ENCODE peak calls at places on chromosome 1, in nine cellular contexts. N is IMR-90, B is left lung, C is esophagus muscularis mucosa, H is PC-3, A is HL-60, M is mammary epithelial cell, L is left ventricle myocardium inferior, Y is pancreas. S is an unnamed sample.

GRCh38 chr1:211305044-211305443 is 21.6 kb upstream of the TRAF5 start:
- DNase-seq in Y (no peak), M (peak; percentile 6), B (no peak), A (no peak), L (no peak), H (no peak), C (no peak), N (peak; percentile 58), S (no peak)

GRCh38 chr1:230271396-230272035 is 154.6 kb downstream of the PGBD5 start:
- DNase-seq in H (no peak), A (no peak), B (no peak), M (no peak), Y (no peak), C (no peak), N (no peak), L (no peak), S (peak; percentile 38)

GRCh38 chr1:28010979-28011378 is 51.2 kb downstream of the XKR8 start:
- DNase-seq in A (no peak), C (no peak), M (no peak), L (no peak), Y (no peak), B (no peak), N (peak; percentile 58), H (no peak), S (no peak)

GRCh38 chr1:148161252-148161901 is 9.3 kb upstream of the NBPF11 start:
- DNase-seq in N (no peak), M (no peak), B (no peak), L (no peak), Y (no peak), H (no peak), C (no peak), A (no peak), S (peak; percentile 65)

GRCh38 chr1:201786824-201787223 is 42.1 kb upstream of the IPO9 start:
- DNase-seq in N (no peak), C (no peak), M (no peak), A (no peak), L (peak; percentile 43), Y (no peak), B (no peak), H (no peak), S (no peak)

GRCh38 chr1:94863919-94864318 is 43.8 kb downstream of the SLC44A3 start:
- DNase-seq in N (peak; percentile 87), A (no peak), B (peak; percentile 53), C (no peak), M (peak; percentile 84), L (no peak), Y (peak; percentile 71), H (peak; percentile 89), S (no peak)

GRCh38 chr1:234132799-234133198 is 228.3 kb downstream of the SLC35F3 start:
- DNase-seq in Y (no peak), A (no peak), C (no peak), L (no peak), B (no peak), N (no peak), H (peak; percentile 30), M (peak; percentile 52), S (no peak)

GRCh38 chr1:151166506-151166956 is 587 bp downstream of the SCNM1 start:
- DNase-seq in H (peak; percentile 50), M (peak; percentile 70), N (peak; percentile 73), C (no peak), L (no peak), B (no peak), A (no peak), Y (no peak), S (no peak)

GRCh38 chr1:40160806-40161124 is 422 bp upstream of the RLF start:
- DNase-seq in C (no peak), B (no peak), N (no peak), H (no peak), M (no peak), A (no peak), Y (no peak), L (no peak), S (no peak)

GRCh38 chr1:202297291-202297690 is 44.4 kb downstream of the UBE2T start:
- DNase-seq in B (no peak), N (no peak), Y (no peak), M (no peak), A (no peak), H (no peak), L (no peak), C (no peak), S (no peak)

GRCh38 chr1:40768146-40768990 is 15.2 kb upstream of the KCNQ4 start:
- DNase-seq in A (no peak), M (no peak), Y (no peak), H (no peak), N (no peak), B (no peak), L (no peak), C (no peak), S (no peak)

GRCh38 chr1:241716915-241717651 is 65.0 kb downstream of the WDR64 start:
- DNase-seq in L (no peak), B (no peak), H (peak; percentile 67), C (no peak), N (no peak), M (peak; percentile 49), A (no peak), Y (no peak), S (no peak)

GRCh38 chr1:39110325-39110851 is 84.2 kb downstream of the NDUFS5 start:
- DNase-seq in B (peak; percentile 42), L (no peak), M (peak; percentile 80), A (no peak), N (peak; percentile 76), H (no peak), Y (no peak), C (no peak), S (no peak)

GRCh38 chr1:200038987-200039848 is 11.7 kb downstream of the NR5A2 start:
- DNase-seq in Y (peak; percentile 76), M (peak; percentile 32), H (peak; percentile 71), C (no peak), B (no peak), L (no peak), A (peak; percentile 29), N (no peak), S (peak; percentile 72)

GRCh38 chr1:94622757-94623156 is 81.2 kb upstream of the F3 start:
- DNase-seq in L (no peak), M (peak; percentile 91), Y (no peak), H (peak; percentile 63), C (no peak), A (no peak), N (peak; percentile 61), B (no peak), S (no peak)

GRCh38 chr1:235990376-235990795 is 74.5 kb downstream of the NID1 start:
- DNase-seq in C (no peak), N (peak; percentile 48), M (no peak), A (no peak), H (peak; percentile 23), L (no peak), B (no peak), Y (no peak), S (no peak)

DNA sequence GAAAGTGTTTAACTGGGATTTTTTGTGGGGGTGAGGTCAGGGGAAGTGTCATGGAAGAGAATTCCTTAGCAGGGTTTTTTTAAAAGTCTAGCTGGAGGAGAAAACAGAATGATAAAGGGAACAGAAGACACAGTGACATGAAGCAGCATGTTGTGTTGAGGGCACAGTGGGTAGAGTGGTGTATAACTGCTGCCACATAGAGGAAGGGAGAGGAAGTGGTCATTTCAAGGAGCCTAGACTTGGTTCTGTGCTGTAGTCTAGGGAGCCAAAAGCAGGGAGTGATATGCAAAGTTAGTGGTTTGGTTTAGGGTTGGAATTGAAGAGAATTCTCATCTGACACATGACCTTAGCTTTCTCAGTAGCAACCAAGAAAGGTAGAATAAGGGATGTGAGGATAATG is 10.2 kb downstream of the EEIG2 start:
- DNase-seq in N (peak; percentile 6), L (no peak), B (no peak), M (peak; percentile 61), C (no peak), Y (no peak), A (no peak), H (peak; percentile 42), S (no peak)
- TF ChIP-seq CTCF in N (peak; percentile 34), L (peak; percentile 38), B (no peak), M (peak; percentile 67), C (no peak), Y (no peak), A (peak; percentile 66), H (peak; percentile 66), S (peak; percentile 44)

GRCh38 chr1:37574834-37575479 is 18.2 kb downstream of the DNALI1 start:
- DNase-seq in M (peak; percentile 48), A (no peak), L (no peak), B (no peak), H (peak; percentile 90), C (no peak), Y (no peak), N (peak; percentile 91), S (no peak)

GRCh38 chr1:37570528-37571334 is 14.0 kb downstream of the DNALI1 start:
- DNase-seq in M (no peak), H (no peak), C (no peak), N (no peak), B (no peak), Y (no peak), A (no peak), L (no peak), S (no peak)

GRCh38 chr1:37575692-37576091 is 19.0 kb downstream of the DNALI1 start:
- DNase-seq in N (peak; percentile 28), B (no peak), C (no peak), Y (no peak), A (no peak), M (no peak), L (no peak), H (no peak), S (no peak)
- H3K27ac ChIP-seq in N (peak overlapping the region; percentile 71), B (no peak overlapping the region), C (no peak overlapping the region), Y (no peak overlapping the region), A (no peak overlapping the region), M (peak overlapping the region; percentile 54), L (no peak overlapping the region), H (peak overlapping the region; percentile 82), S (no peak overlapping the region)

DNA sequence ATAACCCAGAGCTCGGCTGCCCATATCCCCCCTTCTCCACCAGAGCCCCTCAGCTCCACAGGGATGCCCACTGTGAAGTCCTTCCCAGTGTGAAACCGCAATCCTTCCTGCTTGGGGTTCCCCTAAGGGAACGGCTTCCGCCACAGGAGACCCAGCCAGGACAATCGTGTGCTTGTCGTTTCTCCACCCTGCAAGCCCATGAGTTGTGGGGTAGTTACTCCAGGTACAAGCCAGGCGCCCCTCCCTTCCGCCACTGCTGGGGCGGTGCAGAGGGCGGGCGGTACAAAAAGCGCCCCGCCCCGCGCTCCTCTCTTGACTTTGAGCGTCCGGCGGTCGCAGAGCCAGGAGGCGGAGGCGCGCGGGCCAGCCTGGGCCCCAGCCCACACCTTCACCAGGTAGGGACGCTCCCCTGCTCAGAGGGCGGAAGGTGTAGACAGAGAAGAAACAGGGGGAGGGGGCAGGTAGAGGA is at the start of gene TINAGL1:
- DNase-seq in C (no peak), B (peak; percentile 63), H (peak; percentile 94), A (no peak), L (peak; percentile 80), N (no peak), Y (peak; percentile 69), M (peak; percentile 96), S (peak; percentile 85)
- H3K4me3 ChIP-seq in C (peak within 1 kb of the TSS; percentile 79), B (peak within 1 kb of the TSS; percentile 54), H (peak within 1 kb of the TSS; percentile 71), A (no peak within 1 kb of the TSS), L (peak within 1 kb of the TSS; percentile 78), N (no peak within 1 kb of the TSS), Y (peak within 1 kb of the TSS; percentile 19), M (peak within 1 kb of the TSS; percentile 90), S (peak within 1 kb of the TSS; percentile 65)

DNA sequence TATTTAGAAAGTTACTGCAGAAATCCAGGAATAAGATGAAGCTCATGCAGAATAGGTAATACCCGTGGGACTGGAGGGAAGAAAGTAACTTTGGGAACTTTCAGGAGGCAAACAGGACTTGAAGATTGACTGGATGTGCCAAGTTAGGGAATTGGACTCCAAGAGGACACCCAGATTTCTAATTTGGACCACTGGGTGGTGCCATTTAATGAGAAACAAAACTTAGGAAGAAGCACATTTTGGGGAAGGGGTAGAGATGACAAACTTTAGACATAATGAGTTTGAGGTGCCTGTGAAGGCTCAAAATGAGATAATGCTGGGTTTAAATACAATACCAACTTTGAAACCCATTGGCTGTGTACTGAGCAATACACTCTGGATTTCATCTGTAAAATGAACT is 3.3 kb upstream of the B4GALT3 start:
- DNase-seq in A (no peak), L (no peak), C (no peak), B (no peak), M (no peak), N (no peak), Y (no peak), H (peak; percentile 57), S (no peak)
- TF ChIP-seq CTCF in A (peak; percentile 8), L (peak; percentile 41), C (no peak), B (no peak), M (peak; percentile 38), N (peak; percentile 26), Y (no peak), H (peak; percentile 74), S (peak; percentile 38)